ENCODE peak calls at places on chromosomes 3 and 15, in four cellular contexts. One of them, this sample, is unnamed.

GRCh38 chr3:138834359-138835176 is at the start of gene PIK3CB:
- DNase-seq in cardiac fibroblast: peak
- DNase-seq in GM03348: peak
- DNase-seq in RWPE2: peak
- DNase-seq in this sample: peak

GRCh38 chr3:17983106-17983505 is 240.7 kb upstream of the TBC1D5 start:
- DNase-seq in GM03348: no peak
- DNase-seq in RWPE2: no peak
- DNase-seq in cardiac fibroblast: no peak
- DNase-seq in this sample: no peak

GRCh38 chr3:68728343-68728742 is 204.0 kb downstream of the TAFA4 start:
- DNase-seq in cardiac fibroblast: no peak
- DNase-seq in RWPE2: no peak
- DNase-seq in GM03348: no peak
- DNase-seq in this sample: no peak

GRCh38 chr15:31481157-31481556 is 154.5 kb downstream of the KLF13 start:
- DNase-seq in cardiac fibroblast: no peak
- DNase-seq in RWPE2: no peak
- DNase-seq in GM03348: no peak
- DNase-seq in this sample: no peak

GRCh38 chr3:71458895-71459294 is 124.6 kb downstream of the FOXP1 start:
- DNase-seq in GM03348: no peak
- DNase-seq in RWPE2: no peak
- DNase-seq in cardiac fibroblast: no peak
- DNase-seq in this sample: no peak

GRCh38 chr3:111998661-111999641 is at the start of gene TAGLN3:
- DNase-seq in GM03348: peak
- DNase-seq in RWPE2: no peak
- DNase-seq in cardiac fibroblast: peak
- DNase-seq in this sample: no peak

GRCh38 chr15:73923488-73924164 is 2.6 kb upstream of the LOXL1 start:
- DNase-seq in GM03348: no peak
- DNase-seq in cardiac fibroblast: no peak
- DNase-seq in RWPE2: no peak
- DNase-seq in this sample: no peak

GRCh38 chr15:75346796-75347221 is at the start of gene NEIL1:
- DNase-seq in GM03348: no peak
- DNase-seq in cardiac fibroblast: peak
- DNase-seq in RWPE2: no peak
- DNase-seq in this sample: no peak

GRCh38 chr3:37902674-37903073 is 41.0 kb downstream of the CTDSPL start:
- DNase-seq in RWPE2: no peak
- DNase-seq in cardiac fibroblast: no peak
- DNase-seq in GM03348: no peak
- DNase-seq in this sample: no peak

GRCh38 chr3:149234671-149235245 is 13.1 kb upstream of the CP start:
- DNase-seq in RWPE2: no peak
- DNase-seq in cardiac fibroblast: no peak
- DNase-seq in GM03348: no peak
- DNase-seq in this sample: no peak

GRCh38 chr3:182105875-182106274 is 394.1 kb downstream of the SOX2 start:
- DNase-seq in cardiac fibroblast: no peak
- DNase-seq in RWPE2: no peak
- DNase-seq in GM03348: no peak
- DNase-seq in this sample: no peak

GRCh38 chr15:92001307-92001706 is 147.8 kb downstream of the SLCO3A1 start:
- DNase-seq in RWPE2: no peak
- DNase-seq in cardiac fibroblast: no peak
- DNase-seq in GM03348: no peak
- DNase-seq in this sample: no peak

GRCh38 chr15:74988007-74988800 is 7.2 kb upstream of the SCAMP5 start:
- DNase-seq in GM03348: no peak
- DNase-seq in cardiac fibroblast: peak
- DNase-seq in RWPE2: no peak
- DNase-seq in this sample: peak

GRCh38 chr3:155391104-155391503 is 97.6 kb upstream of the STRIT1 start:
- DNase-seq in RWPE2: no peak
- DNase-seq in cardiac fibroblast: peak
- DNase-seq in GM03348: peak
- DNase-seq in this sample: no peak

GRCh38 chr15:76964157-76964556 is 30.8 kb upstream of the PSTPIP1 start:
- DNase-seq in cardiac fibroblast: peak
- DNase-seq in RWPE2: no peak
- DNase-seq in GM03348: no peak
- DNase-seq in this sample: no peak

GRCh38 chr3:49018707-49019006 is 277 bp upstream of the DALRD3 start:
- DNase-seq in RWPE2: no peak
- DNase-seq in GM03348: no peak
- DNase-seq in cardiac fibroblast: no peak
- DNase-seq in this sample: no peak

GRCh38 chr3:169264711-169265110 is 398.8 kb downstream of the MECOM start:
- DNase-seq in RWPE2: no peak
- DNase-seq in GM03348: no peak
- DNase-seq in cardiac fibroblast: peak
- DNase-seq in this sample: no peak

GRCh38 chr15:101294731-101295606 is at the start of gene SNRPA1:
- DNase-seq in RWPE2: peak
- DNase-seq in GM03348: peak
- DNase-seq in cardiac fibroblast: peak
- DNase-seq in this sample: peak

GRCh38 chr3:46334911-46335478 is 18.9 kb upstream of the CCR2 start:
- DNase-seq in cardiac fibroblast: peak
- DNase-seq in GM03348: no peak
- DNase-seq in RWPE2: no peak
- DNase-seq in this sample: no peak

GRCh38 chr3:126158016-126158911 is 22.1 kb downstream of the ALDH1L1 start:
- DNase-seq in RWPE2: no peak
- DNase-seq in GM03348: no peak
- DNase-seq in cardiac fibroblast: no peak
- DNase-seq in this sample: no peak

GRCh38 chr15:60713096-60714084 is 234.4 kb upstream of the ICE2 start:
- DNase-seq in GM03348: peak
- DNase-seq in RWPE2: no peak
- DNase-seq in cardiac fibroblast: peak
- DNase-seq in this sample: no peak

GRCh38 chr3:192467230-192468186 is 259.8 kb downstream of the FGF12 start:
- DNase-seq in RWPE2: no peak
- DNase-seq in GM03348: peak
- DNase-seq in cardiac fibroblast: peak
- DNase-seq in this sample: peak

GRCh38 chr3:149384911-149385321 is 7.5 kb upstream of the TM4SF1 start:
- DNase-seq in RWPE2: no peak
- DNase-seq in cardiac fibroblast: peak
- DNase-seq in GM03348: peak
- DNase-seq in this sample: no peak

GRCh38 chr15:75198560-75199346 is 2.9 kb upstream of the C15orf39 start:
- DNase-seq in cardiac fibroblast: peak
- DNase-seq in GM03348: no peak
- DNase-seq in RWPE2: no peak
- DNase-seq in this sample: peak

GRCh38 chr3:73214846-73215245 is 153.4 kb downstream of the EBLN2 start:
- DNase-seq in RWPE2: no peak
- DNase-seq in GM03348: peak
- DNase-seq in cardiac fibroblast: no peak
- DNase-seq in this sample: no peak

GRCh38 chr15:42494998-42495360 is 455 bp upstream of the SNAP23 start:
- DNase-seq in RWPE2: no peak
- DNase-seq in cardiac fibroblast: peak
- DNase-seq in GM03348: peak
- DNase-seq in this sample: no peak

GRCh38 chr15:80179025-80179759 is 26.4 kb downstream of the FAH start:
- DNase-seq in GM03348: peak
- DNase-seq in RWPE2: no peak
- DNase-seq in cardiac fibroblast: peak
- DNase-seq in this sample: no peak

GRCh38 chr3:15820911-15821310 is 23.1 kb upstream of the ANKRD28 start:
- DNase-seq in RWPE2: no peak
- DNase-seq in GM03348: peak
- DNase-seq in cardiac fibroblast: no peak
- DNase-seq in this sample: no peak

GRCh38 chr15:43977072-43977884 is 150.5 kb downstream of the WDR76 start:
- DNase-seq in RWPE2: no peak
- DNase-seq in cardiac fibroblast: no peak
- DNase-seq in GM03348: no peak
- DNase-seq in this sample: no peak

GRCh38 chr3:53166781-53167291 is 5.8 kb downstream of the PRKCD start:
- DNase-seq in GM03348: peak
- DNase-seq in RWPE2: no peak
- DNase-seq in cardiac fibroblast: peak
- DNase-seq in this sample: no peak

GRCh38 chr15:74817370-74817737 is 4.7 kb downstream of the LMAN1L start:
- DNase-seq in cardiac fibroblast: peak
- DNase-seq in GM03348: peak
- DNase-seq in RWPE2: no peak
- DNase-seq in this sample: no peak

This sample was measured in naive thymus-derived CD4-positive, alpha-beta T cell.